ENCODE peak calls at places on chromosomes 5 and 9, in seven cellular contexts. One of them, this sample, is unnamed.

GRCh38 chr9:72931437-72931836 is 21.4 kb downstream of the ALDH1A1 start:
- DNase-seq in Calu3: no peak
- DNase-seq in A549: no peak
- DNase-seq in neural progenitor cell: no peak
- DNase-seq in esophagus muscularis mucosa: no peak
- DNase-seq in neural crest cell: no peak
- DNase-seq in stomach: no peak
- DNase-seq in this sample: no peak

GRCh38 chr5:148653840-148654781 is at the start of gene HTR4:
- DNase-seq in neural progenitor cell: peak
- DNase-seq in Calu3: peak
- DNase-seq in neural crest cell: peak
- DNase-seq in stomach: no peak
- DNase-seq in esophagus muscularis mucosa: no peak
- DNase-seq in A549: no peak
- DNase-seq in this sample: no peak

GRCh38 chr5:68709229-68709628 is 384.6 kb upstream of the SLC30A5 start:
- DNase-seq in neural progenitor cell: peak
- DNase-seq in A549: no peak
- DNase-seq in neural crest cell: no peak
- DNase-seq in Calu3: no peak
- DNase-seq in esophagus muscularis mucosa: peak
- DNase-seq in stomach: no peak
- DNase-seq in this sample: no peak

GRCh38 chr5:147234825-147235635 is at the start of gene STK32A:
- DNase-seq in neural crest cell: peak
- DNase-seq in neural progenitor cell: peak
- DNase-seq in A549: no peak
- DNase-seq in esophagus muscularis mucosa: no peak
- DNase-seq in Calu3: peak
- DNase-seq in stomach: peak
- DNase-seq in this sample: no peak

GRCh38 chr5:113163328-113163727 is 186.7 kb downstream of the DCP2 start:
- DNase-seq in neural crest cell: no peak
- DNase-seq in neural progenitor cell: no peak
- DNase-seq in stomach: no peak
- DNase-seq in esophagus muscularis mucosa: no peak
- DNase-seq in Calu3: no peak
- DNase-seq in A549: no peak
- DNase-seq in this sample: no peak

GRCh38 chr5:67496051-67496450 is 299.5 kb upstream of the CD180 start:
- DNase-seq in esophagus muscularis mucosa: no peak
- DNase-seq in neural progenitor cell: no peak
- DNase-seq in A549: no peak
- DNase-seq in Calu3: no peak
- DNase-seq in stomach: no peak
- DNase-seq in neural crest cell: no peak
- DNase-seq in this sample: no peak

GRCh38 chr5:90134892-90135291 is 274.7 kb downstream of the CETN3 start:
- DNase-seq in neural progenitor cell: no peak
- DNase-seq in stomach: peak
- DNase-seq in neural crest cell: no peak
- DNase-seq in esophagus muscularis mucosa: no peak
- DNase-seq in Calu3: peak
- DNase-seq in A549: no peak
- DNase-seq in this sample: no peak

GRCh38 chr9:118331622-118332045 is 627.4 kb downstream of the TLR4 start:
- DNase-seq in neural progenitor cell: no peak
- DNase-seq in esophagus muscularis mucosa: no peak
- DNase-seq in stomach: no peak
- DNase-seq in A549: peak
- DNase-seq in neural crest cell: no peak
- DNase-seq in Calu3: peak
- DNase-seq in this sample: no peak

GRCh38 chr5:15215056-15215455 is 284.9 kb upstream of the FBXL7 start:
- DNase-seq in stomach: no peak
- DNase-seq in neural progenitor cell: no peak
- DNase-seq in A549: no peak
- DNase-seq in esophagus muscularis mucosa: peak
- DNase-seq in Calu3: no peak
- DNase-seq in neural crest cell: no peak
- DNase-seq in this sample: no peak

GRCh38 chr5:172801184-172801671 is 30.2 kb upstream of the DUSP1 start:
- DNase-seq in esophagus muscularis mucosa: no peak
- DNase-seq in A549: no peak
- DNase-seq in neural crest cell: no peak
- DNase-seq in stomach: no peak
- DNase-seq in Calu3: peak
- DNase-seq in neural progenitor cell: no peak
- DNase-seq in this sample: no peak

GRCh38 chr5:6407547-6408259 is 29.4 kb upstream of the MED10 start:
- DNase-seq in A549: no peak
- DNase-seq in Calu3: no peak
- DNase-seq in esophagus muscularis mucosa: no peak
- DNase-seq in neural progenitor cell: no peak
- DNase-seq in stomach: no peak
- DNase-seq in neural crest cell: no peak
- DNase-seq in this sample: no peak

GRCh38 chr9:129891519-129891918 is 56.3 kb downstream of the USP20 start:
- DNase-seq in esophagus muscularis mucosa: no peak
- DNase-seq in neural progenitor cell: no peak
- DNase-seq in neural crest cell: no peak
- DNase-seq in Calu3: no peak
- DNase-seq in A549: no peak
- DNase-seq in stomach: no peak
- DNase-seq in this sample: no peak

GRCh38 chr5:74622122-74622521 is 18.4 kb downstream of the ENC1 start:
- DNase-seq in Calu3: no peak
- DNase-seq in stomach: no peak
- DNase-seq in neural crest cell: no peak
- DNase-seq in esophagus muscularis mucosa: no peak
- DNase-seq in neural progenitor cell: no peak
- DNase-seq in A549: no peak
- DNase-seq in this sample: no peak

GRCh38 chr5:55159763-55160492 is at the start of gene GPX8:
- DNase-seq in neural progenitor cell: peak
- DNase-seq in A549: peak
- DNase-seq in Calu3: peak
- DNase-seq in neural crest cell: peak
- DNase-seq in esophagus muscularis mucosa: peak
- DNase-seq in stomach: no peak
- DNase-seq in this sample: no peak

GRCh38 chr9:28648723-28649122 is 1075.4 kb upstream of the C9orf72 start:
- DNase-seq in Calu3: no peak
- DNase-seq in neural crest cell: no peak
- DNase-seq in stomach: no peak
- DNase-seq in esophagus muscularis mucosa: no peak
- DNase-seq in A549: no peak
- DNase-seq in neural progenitor cell: peak
- DNase-seq in this sample: no peak

GRCh38 chr9:90421786-90422185 is 220.8 kb downstream of the DIRAS2 start:
- DNase-seq in esophagus muscularis mucosa: no peak
- DNase-seq in neural progenitor cell: no peak
- DNase-seq in neural crest cell: no peak
- DNase-seq in A549: no peak
- DNase-seq in stomach: no peak
- DNase-seq in Calu3: no peak
- DNase-seq in this sample: no peak

GRCh38 chr5:171757853-171758535 is 27.6 kb upstream of the SMIM23 start:
- DNase-seq in esophagus muscularis mucosa: no peak
- DNase-seq in neural crest cell: no peak
- DNase-seq in Calu3: peak
- DNase-seq in neural progenitor cell: no peak
- DNase-seq in A549: peak
- DNase-seq in stomach: no peak
- DNase-seq in this sample: no peak

GRCh38 chr9:15889555-15889954 is 336.7 kb downstream of the CCDC171 start:
- DNase-seq in esophagus muscularis mucosa: no peak
- DNase-seq in neural progenitor cell: no peak
- DNase-seq in stomach: no peak
- DNase-seq in Calu3: no peak
- DNase-seq in neural crest cell: no peak
- DNase-seq in A549: no peak
- DNase-seq in this sample: no peak

GRCh38 chr9:81083062-81083461 is 606.3 kb downstream of the TLE1 start:
- DNase-seq in A549: no peak
- DNase-seq in Calu3: no peak
- DNase-seq in neural crest cell: no peak
- DNase-seq in stomach: no peak
- DNase-seq in neural progenitor cell: peak
- DNase-seq in esophagus muscularis mucosa: no peak
- DNase-seq in this sample: no peak
- TF ChIP-seq CTCF in A549: no peak
- TF ChIP-seq CTCF in Calu3: no peak
- TF ChIP-seq CTCF in neural crest cell: peak
- TF ChIP-seq CTCF in stomach: no peak
- TF ChIP-seq CTCF in neural progenitor cell: peak
- TF ChIP-seq CTCF in esophagus muscularis mucosa: peak
- TF ChIP-seq CTCF in this sample: no peak

DNA sequence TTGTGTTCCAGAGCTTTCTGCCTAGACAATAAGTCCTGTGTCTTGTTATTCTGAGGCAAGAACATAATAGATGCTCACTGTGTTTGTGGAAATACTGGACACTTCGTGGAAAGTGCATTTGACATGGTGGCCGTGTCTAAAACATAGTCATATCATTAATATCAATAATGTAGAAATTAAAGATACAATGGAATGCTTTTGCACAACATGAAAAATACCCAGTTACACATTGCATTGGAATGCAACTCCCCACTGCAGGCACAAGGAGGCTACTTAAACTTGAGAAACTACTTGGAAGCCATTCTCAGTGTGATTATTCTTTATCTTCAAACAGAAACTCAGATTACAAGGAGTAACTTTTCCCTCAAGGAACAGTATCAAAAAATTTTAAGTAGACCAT is 145.3 kb upstream of the ZNF462 start:
- DNase-seq in A549: no peak
- DNase-seq in stomach: no peak
- DNase-seq in esophagus muscularis mucosa: no peak
- DNase-seq in Calu3: peak
- DNase-seq in neural progenitor cell: no peak
- DNase-seq in neural crest cell: no peak
- DNase-seq in this sample: no peak
- TF ChIP-seq CTCF in A549: no peak
- TF ChIP-seq CTCF in stomach: no peak
- TF ChIP-seq CTCF in esophagus muscularis mucosa: peak
- TF ChIP-seq CTCF in Calu3: no peak
- TF ChIP-seq CTCF in neural progenitor cell: no peak
- TF ChIP-seq CTCF in neural crest cell: peak
- TF ChIP-seq CTCF in this sample: no peak

DNA sequence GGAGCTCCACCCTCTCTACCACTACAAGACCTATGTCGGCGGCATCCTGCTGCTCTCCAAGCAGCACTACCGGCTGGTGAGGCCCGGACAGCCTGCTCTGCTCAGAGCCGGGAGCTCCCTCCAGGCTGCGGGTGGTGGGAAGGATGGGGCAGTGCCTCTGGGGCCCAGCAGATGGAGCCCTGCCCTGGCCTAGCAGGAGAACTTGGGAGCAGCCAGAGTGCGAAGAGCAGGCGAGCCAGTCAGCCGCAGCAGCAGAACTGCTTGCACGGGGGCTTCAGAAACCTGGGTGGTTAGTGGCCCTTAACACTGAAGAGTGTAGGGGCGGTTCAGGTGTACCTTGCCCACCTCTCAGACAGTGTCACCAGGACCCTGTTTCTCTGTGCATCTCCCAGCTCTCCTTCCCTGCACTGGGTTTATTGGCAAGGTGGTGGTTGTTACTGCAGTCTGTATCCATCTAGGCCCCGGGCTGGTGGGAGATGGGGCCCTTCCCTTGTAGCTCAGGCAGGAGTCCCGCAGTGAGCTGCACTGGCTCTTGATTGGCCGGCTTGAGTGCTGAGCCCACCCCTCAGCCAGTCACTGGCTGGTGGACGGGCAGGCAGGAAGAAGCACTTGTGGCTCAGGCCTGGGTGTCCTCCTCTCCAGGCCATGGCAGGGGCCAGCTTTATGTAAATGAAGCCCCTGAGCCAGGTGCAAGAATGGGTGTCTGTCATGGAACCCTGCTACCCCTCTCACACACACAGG is 7.7 kb downstream of the B4GALT7 start:
- DNase-seq in Calu3: peak
- DNase-seq in esophagus muscularis mucosa: peak
- DNase-seq in stomach: peak
- DNase-seq in neural crest cell: peak
- DNase-seq in neural progenitor cell: peak
- DNase-seq in A549: peak
- DNase-seq in this sample: peak
- TF ChIP-seq CTCF in Calu3: peak
- TF ChIP-seq CTCF in esophagus muscularis mucosa: peak
- TF ChIP-seq CTCF in stomach: no peak
- TF ChIP-seq CTCF in neural crest cell: peak
- TF ChIP-seq CTCF in neural progenitor cell: peak
- TF ChIP-seq CTCF in A549: peak
- TF ChIP-seq CTCF in this sample: peak

GRCh38 chr5:79235578-79236363 is at the start of gene JMY:
- DNase-seq in A549: peak
- DNase-seq in neural crest cell: peak
- DNase-seq in stomach: peak
- DNase-seq in Calu3: peak
- DNase-seq in neural progenitor cell: peak
- DNase-seq in esophagus muscularis mucosa: peak
- DNase-seq in this sample: peak
- TF ChIP-seq CTCF in A549: peak
- TF ChIP-seq CTCF in neural crest cell: no peak
- TF ChIP-seq CTCF in stomach: no peak
- TF ChIP-seq CTCF in Calu3: no peak
- TF ChIP-seq CTCF in neural progenitor cell: no peak
- TF ChIP-seq CTCF in esophagus muscularis mucosa: peak
- TF ChIP-seq CTCF in this sample: peak

GRCh38 chr5:158676642-158677489 is 422.9 kb downstream of the EBF1 start:
- DNase-seq in neural crest cell: no peak
- DNase-seq in Calu3: no peak
- DNase-seq in stomach: no peak
- DNase-seq in esophagus muscularis mucosa: no peak
- DNase-seq in A549: no peak
- DNase-seq in neural progenitor cell: peak
- DNase-seq in this sample: no peak
- TF ChIP-seq CTCF in neural crest cell: peak
- TF ChIP-seq CTCF in Calu3: no peak
- TF ChIP-seq CTCF in stomach: no peak
- TF ChIP-seq CTCF in esophagus muscularis mucosa: no peak
- TF ChIP-seq CTCF in A549: peak
- TF ChIP-seq CTCF in neural progenitor cell: peak
- TF ChIP-seq CTCF in this sample: no peak

DNA sequence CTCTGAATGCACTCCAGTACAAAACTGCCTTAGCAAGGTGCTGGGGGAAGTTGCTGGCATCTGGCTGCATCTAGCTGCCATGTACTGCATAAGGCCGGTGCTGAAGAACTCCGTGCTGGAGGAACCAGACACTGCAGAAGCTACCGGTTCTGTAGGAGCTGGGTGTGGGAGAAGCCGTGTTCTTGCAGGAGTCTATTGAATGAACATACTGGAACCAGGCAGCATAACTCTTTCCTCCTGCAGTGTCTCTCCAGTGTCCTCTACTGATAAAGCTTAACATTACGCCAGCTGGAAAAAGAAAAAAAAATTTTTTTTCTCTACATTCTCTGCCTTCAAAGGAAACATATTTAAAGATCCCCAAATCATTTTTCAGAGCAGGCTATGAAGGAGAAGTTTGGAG is 38.5 kb downstream of the VPS13A start:
- DNase-seq in A549: no peak
- DNase-seq in esophagus muscularis mucosa: no peak
- DNase-seq in Calu3: no peak
- DNase-seq in neural crest cell: no peak
- DNase-seq in neural progenitor cell: no peak
- DNase-seq in stomach: no peak
- DNase-seq in this sample: no peak
- TF ChIP-seq CTCF in A549: peak
- TF ChIP-seq CTCF in esophagus muscularis mucosa: no peak
- TF ChIP-seq CTCF in Calu3: no peak
- TF ChIP-seq CTCF in neural crest cell: no peak
- TF ChIP-seq CTCF in neural progenitor cell: peak
- TF ChIP-seq CTCF in stomach: no peak
- TF ChIP-seq CTCF in this sample: no peak

This sample was measured in natural killer cell.